ENCODE peak calls at places on chromosomes 2 and 18, in five cellular contexts. O, J, T, G and M are unnamed samples.

GRCh38 chr2:201953386-201953785 is 80.3 kb upstream of the FZD7 start:
- DNase-seq in O (no peak), J (no peak), T (no peak), G (no peak), M (no peak)

GRCh38 chr18:69400253-69400975 is at the start of gene DOK6:
- DNase-seq in O (no peak), J (peak; percentile 43), T (no peak), G (peak; percentile 21), M (peak; percentile 62)

GRCh38 chr2:143259368-143259958 is 130.2 kb downstream of the ARHGAP15 start:
- DNase-seq in O (no peak), J (peak; percentile 47), T (no peak), G (peak; percentile 37), M (no peak)

GRCh38 chr18:61710082-61710620 is 182.7 kb downstream of the RNF152 start:
- DNase-seq in O (no peak), J (no peak), T (no peak), G (no peak), M (no peak)

GRCh38 chr18:36271153-36271552 is 26.4 kb upstream of the FHOD3 start:
- DNase-seq in O (no peak), J (no peak), T (no peak), G (no peak), M (no peak)

GRCh38 chr2:43418673-43419072 is 177.2 kb downstream of the THADA start:
- DNase-seq in O (no peak), J (no peak), T (no peak), G (no peak), M (no peak)

GRCh38 chr2:40914648-40915047 is 462.8 kb upstream of the SLC8A1 start:
- DNase-seq in O (no peak), J (no peak), T (no peak), G (no peak), M (no peak)

GRCh38 chr2:239675856-239676715 is 275.3 kb upstream of the HDAC4 start:
- DNase-seq in O (no peak), J (no peak), T (no peak), G (no peak), M (peak; percentile 58)

GRCh38 chr18:12621737-12622306 is 36.1 kb downstream of the SPIRE1 start:
- DNase-seq in O (no peak), J (peak; percentile 85), T (no peak), G (no peak), M (no peak)

GRCh38 chr2:108182489-108182888 is 57.3 kb upstream of the SULT1C3 start:
- DNase-seq in O (no peak), J (no peak), T (no peak), G (no peak), M (no peak)

GRCh38 chr18:34196231-34196630 is 28.5 kb downstream of the NOL4 start:
- DNase-seq in O (no peak), J (no peak), T (no peak), G (no peak), M (no peak)

GRCh38 chr18:77478619-77479018 is 229.0 kb downstream of the GALR1 start:
- DNase-seq in O (no peak), J (no peak), T (no peak), G (no peak), M (no peak)

GRCh38 chr18:62420151-62420512 is 95.0 kb downstream of the TNFRSF11A start:
- DNase-seq in O (no peak), J (no peak), T (no peak), G (no peak), M (no peak)

GRCh38 chr2:143171817-143172216 is 42.6 kb downstream of the ARHGAP15 start:
- DNase-seq in O (no peak), J (peak; percentile 1), T (no peak), G (no peak), M (no peak)

GRCh38 chr2:224646242-224646846 is 61.2 kb upstream of the CUL3 start:
- DNase-seq in O (no peak), J (no peak), T (no peak), G (no peak), M (no peak)

GRCh38 chr2:129812071-129812470 is 167.4 kb upstream of the RAB6C start:
- DNase-seq in O (peak; percentile 68), J (no peak), T (no peak), G (no peak), M (no peak)

GRCh38 chr18:31044926-31045325 is 2.4 kb upstream of the DSC3 start:
- DNase-seq in O (no peak), J (no peak), T (no peak), G (no peak), M (no peak)

GRCh38 chr2:70715161-70715985 is 52.6 kb downstream of the ADD2 start:
- DNase-seq in O (no peak), J (no peak), T (no peak), G (no peak), M (no peak)

GRCh38 chr18:79637921-79638855 is 41.4 kb upstream of the CTDP1 start:
- DNase-seq in O (no peak), J (no peak), T (no peak), G (no peak), M (no peak)

GRCh38 chr2:10914272-10914693 is 2.5 kb downstream of the KCNF1 start:
- DNase-seq in O (peak; percentile 57), J (no peak), T (no peak), G (no peak), M (peak; percentile 63)

GRCh38 chr2:5530022-5530696 is 162.0 kb upstream of the SOX11 start:
- DNase-seq in O (no peak), J (no peak), T (no peak), G (no peak), M (no peak)

GRCh38 chr18:4854664-4855063 is 342.4 kb downstream of the AKAIN1 start:
- DNase-seq in O (no peak), J (no peak), T (no peak), G (no peak), M (no peak)

GRCh38 chr2:227280895-227281294 is 44.2 kb upstream of the MFF start:
- DNase-seq in O (no peak), J (no peak), T (no peak), G (no peak), M (no peak)

GRCh38 chr18:59612461-59612860 is 84.8 kb downstream of the CCBE1 start:
- DNase-seq in O (no peak), J (peak; percentile 77), T (no peak), G (peak; percentile 94), M (no peak)

GRCh38 chr2:71347517-71347916 is 15.9 kb downstream of the ZNF638 start:
- DNase-seq in O (no peak), J (peak; percentile 12), T (no peak), G (no peak), M (no peak)

GRCh38 chr2:48724278-48724677 is 31.2 kb downstream of the LHCGR start:
- DNase-seq in O (no peak), J (no peak), T (no peak), G (no peak), M (no peak)

GRCh38 chr2:20221169-20221938 is 3.6 kb downstream of the SDC1 start:
- DNase-seq in O (no peak), J (no peak), T (no peak), G (peak; percentile 64), M (peak; percentile 10)

DNA sequence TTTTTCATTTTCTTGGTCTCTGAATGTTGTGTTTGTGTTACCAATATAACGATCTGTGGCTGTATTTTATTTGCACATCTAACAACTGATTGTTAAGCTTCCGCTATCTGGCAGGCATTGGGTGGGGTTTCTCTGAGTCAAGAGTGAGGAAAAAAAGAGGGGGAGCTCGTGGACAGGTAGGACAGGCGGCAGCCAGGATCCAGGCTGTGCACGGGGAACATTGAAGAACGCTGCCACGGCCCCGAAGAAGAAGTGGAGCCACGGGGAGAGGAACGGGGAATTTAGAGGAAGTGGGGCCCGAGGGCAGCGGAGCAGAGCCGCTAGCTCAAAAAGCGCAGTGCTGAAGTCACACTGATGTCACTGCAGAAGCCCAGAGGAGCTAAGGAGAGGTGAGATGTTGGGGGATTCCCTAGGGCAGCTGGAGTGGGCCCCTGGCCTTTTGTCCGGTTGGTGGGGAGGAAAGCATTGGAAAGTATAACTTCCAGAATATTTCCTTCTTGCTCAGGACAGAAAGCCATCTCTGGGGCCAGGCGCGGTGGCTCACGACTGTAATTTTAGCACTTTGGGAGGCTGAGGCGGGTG is 20.9 kb upstream of the DNMT3A start:
- DNase-seq in O (peak; percentile 63), J (no peak), T (no peak), G (no peak), M (no peak)
- H3K4me3 ChIP-seq in O (peak overlapping the region; percentile 43), J (peak overlapping the region; percentile 63), T (peak overlapping the region; percentile 56), G (no peak overlapping the region), M (peak overlapping the region; percentile 45)

DNA sequence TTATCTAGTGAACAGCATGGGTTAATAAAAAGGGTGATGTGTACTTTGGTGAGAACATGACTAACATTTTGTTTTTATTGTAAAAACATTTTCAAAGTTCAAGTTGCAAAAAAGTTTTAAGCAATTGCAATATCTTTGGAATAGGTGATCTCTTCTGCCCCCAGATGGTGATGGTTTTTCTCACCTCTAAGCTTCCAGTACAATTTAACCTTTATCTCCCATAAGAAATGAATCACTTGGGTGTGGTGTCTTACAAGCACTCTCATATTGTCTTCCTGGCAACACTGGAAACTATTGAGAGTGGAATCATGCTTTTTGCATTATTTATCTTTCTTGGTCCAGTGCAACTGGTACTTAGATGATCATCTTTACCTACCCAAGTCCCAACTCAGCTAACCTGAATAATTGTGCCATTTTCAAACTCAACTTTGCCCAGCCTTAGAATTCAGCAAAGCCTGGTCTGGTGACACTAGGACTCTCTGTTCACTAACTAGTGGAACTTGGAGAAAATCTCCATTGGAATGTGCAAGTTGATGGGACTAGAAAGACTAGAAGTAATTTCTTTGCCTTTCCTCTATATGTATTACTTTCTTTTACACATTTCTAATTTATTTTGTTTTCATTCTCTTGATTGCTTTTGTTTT is 964.6 kb upstream of the ZEB2 start:
- DNase-seq in O (no peak), J (peak; percentile 78), T (no peak), G (peak; percentile 79), M (no peak)
- TF ChIP-seq CTCF in O (no peak), J (peak; percentile 27), T (no peak), G (peak; percentile 37), M (peak; percentile 6)

DNA sequence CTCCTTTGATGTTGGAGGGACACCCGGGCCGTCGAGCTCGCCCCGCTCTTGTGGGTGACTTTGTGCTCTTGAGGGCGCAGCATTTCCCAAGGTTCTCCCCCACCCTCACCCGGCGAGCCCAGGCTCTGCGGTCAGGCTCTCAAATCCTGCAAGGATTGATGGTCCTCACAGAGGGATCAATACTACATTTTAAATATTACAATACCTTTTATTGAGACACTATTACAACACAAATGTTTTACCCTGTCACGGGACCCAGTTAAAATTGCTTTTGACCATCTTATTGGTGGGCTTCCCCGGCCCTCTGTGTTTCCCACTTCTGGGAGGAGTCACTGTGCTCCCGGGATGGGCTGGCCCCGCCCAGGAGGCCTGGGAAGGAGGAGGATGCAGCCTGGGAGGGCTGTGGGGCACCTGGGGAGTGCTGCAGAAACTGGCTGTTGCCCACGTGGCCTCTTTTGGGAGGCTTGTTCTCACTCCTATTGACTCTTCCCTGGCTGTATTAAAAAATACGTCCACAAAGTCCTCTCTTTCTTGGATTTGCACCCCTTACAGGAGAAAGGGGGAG is 222.7 kb downstream of the INSIG2 start:
- DNase-seq in O (no peak), J (no peak), T (no peak), G (no peak), M (no peak)
- H3K4me3 ChIP-seq in O (peak overlapping the region; percentile 52), J (peak overlapping the region; percentile 62), T (peak overlapping the region; percentile 73), G (peak overlapping the region; percentile 56), M (peak overlapping the region; percentile 62)

GRCh38 chr2:16207611-16208010 is 267.3 kb downstream of the MYCN start:
- DNase-seq in O (peak; percentile 5), J (no peak), T (no peak), G (no peak), M (no peak)

GRCh38 chr2:16207151-16207550 is 266.8 kb downstream of the MYCN start:
- DNase-seq in O (no peak), J (no peak), T (no peak), G (no peak), M (no peak)

GRCh38 chr2:16209799-16210198 is 269.4 kb downstream of the MYCN start:
- DNase-seq in O (no peak), J (no peak), T (no peak), G (no peak), M (no peak)

GRCh38 chr2:16208921-16209320 is 268.6 kb downstream of the MYCN start:
- DNase-seq in O (no peak), J (no peak), T (no peak), G (no peak), M (no peak)

GRCh38 chr2:16208241-16208797 is 268.0 kb downstream of the MYCN start:
- DNase-seq in O (no peak), J (no peak), T (no peak), G (no peak), M (no peak)
- TF ChIP-seq CTCF in O (no peak), J (no peak), T (no peak), G (no peak), M (no peak)